ENCODE peak calls at places on chromosomes 6 and 20, in six cellular contexts. One of them, this sample, is unnamed.
A peak's percentile ranks its signal among the peaks of the same experiment; 100 is the strongest.

GRCh38 chr6:156697224-156697623 is 80.0 kb upstream of the ARID1B start:
- DNase-seq in NB4: no peak
- DNase-seq in K562: no peak
- DNase-seq in A549: no peak
- DNase-seq in GM12878: peak; percentile 70
- DNase-seq in HepG2: no peak
- DNase-seq in this sample: no peak

GRCh38 chr20:37336369-37337207 is 9.4 kb upstream of the SRC start:
- DNase-seq in NB4: peak; percentile 98
- DNase-seq in K562: peak; percentile 62
- DNase-seq in A549: no peak
- DNase-seq in GM12878: peak; percentile 94
- DNase-seq in HepG2: no peak
- DNase-seq in this sample: no peak

GRCh38 chr6:137389150-137389664 is 105.0 kb downstream of the OLIG3 start:
- DNase-seq in NB4: peak; percentile 94
- DNase-seq in K562: peak; percentile 10
- DNase-seq in A549: no peak
- DNase-seq in GM12878: peak; percentile 51
- DNase-seq in HepG2: no peak
- DNase-seq in this sample: no peak

GRCh38 chr20:37349517-37350491 is 3.9 kb downstream of the SRC start:
- DNase-seq in NB4: peak; percentile 84
- DNase-seq in K562: no peak
- DNase-seq in A549: peak; percentile 44
- DNase-seq in GM12878: no peak
- DNase-seq in HepG2: no peak
- DNase-seq in this sample: no peak

GRCh38 chr6:2916354-2916925 is 13.3 kb upstream of the SERPINB9 start:
- DNase-seq in NB4: no peak
- DNase-seq in K562: no peak
- DNase-seq in A549: no peak
- DNase-seq in GM12878: no peak
- DNase-seq in HepG2: no peak
- DNase-seq in this sample: no peak

GRCh38 chr6:7590918-7591302 is 912 bp downstream of the SNRNP48 start:
- DNase-seq in NB4: peak; percentile 51
- DNase-seq in K562: peak; percentile 53
- DNase-seq in A549: no peak
- DNase-seq in GM12878: no peak
- DNase-seq in HepG2: peak; percentile 30
- DNase-seq in this sample: peak; percentile 22

GRCh38 chr6:79302341-79302740 is 67.9 kb upstream of the HMGN3 start:
- DNase-seq in NB4: no peak
- DNase-seq in K562: no peak
- DNase-seq in A549: no peak
- DNase-seq in GM12878: no peak
- DNase-seq in HepG2: no peak
- DNase-seq in this sample: no peak

GRCh38 chr20:53611449-53611894 is 17.8 kb upstream of the ZNF217 start:
- DNase-seq in NB4: peak; percentile 70
- DNase-seq in K562: no peak
- DNase-seq in A549: peak; percentile 90
- DNase-seq in GM12878: peak; percentile 82
- DNase-seq in HepG2: no peak
- DNase-seq in this sample: peak; percentile 63

GRCh38 chr20:36541227-36542018 is at the start of gene MYL9:
- DNase-seq in NB4: no peak
- DNase-seq in K562: peak; percentile 82
- DNase-seq in A549: no peak
- DNase-seq in GM12878: no peak
- DNase-seq in HepG2: no peak
- DNase-seq in this sample: peak; percentile 43

GRCh38 chr6:19753822-19754221 is 83.3 kb upstream of the ID4 start:
- DNase-seq in NB4: no peak
- DNase-seq in K562: no peak
- DNase-seq in A549: no peak
- DNase-seq in GM12878: no peak
- DNase-seq in HepG2: no peak
- DNase-seq in this sample: no peak

GRCh38 chr6:130697661-130698535 is 129.3 kb upstream of the SMLR1 start:
- DNase-seq in NB4: peak; percentile 43
- DNase-seq in K562: peak; percentile 17
- DNase-seq in A549: peak; percentile 25
- DNase-seq in GM12878: peak; percentile 28
- DNase-seq in HepG2: peak; percentile 30
- DNase-seq in this sample: peak; percentile 63

GRCh38 chr6:105546748-105547147 is 143.9 kb upstream of the PREP start:
- DNase-seq in NB4: no peak
- DNase-seq in K562: no peak
- DNase-seq in A549: peak; percentile 21
- DNase-seq in GM12878: no peak
- DNase-seq in HepG2: no peak
- DNase-seq in this sample: no peak

GRCh38 chr6:105545206-105545920 is 142.5 kb upstream of the PREP start:
- DNase-seq in NB4: no peak
- DNase-seq in K562: no peak
- DNase-seq in A549: no peak
- DNase-seq in GM12878: no peak
- DNase-seq in HepG2: no peak
- DNase-seq in this sample: no peak

GRCh38 chr6:105550961-105551625 is 148.2 kb upstream of the PREP start:
- DNase-seq in NB4: no peak
- DNase-seq in K562: no peak
- DNase-seq in A549: no peak
- DNase-seq in GM12878: no peak
- DNase-seq in HepG2: no peak
- DNase-seq in this sample: no peak

DNA sequence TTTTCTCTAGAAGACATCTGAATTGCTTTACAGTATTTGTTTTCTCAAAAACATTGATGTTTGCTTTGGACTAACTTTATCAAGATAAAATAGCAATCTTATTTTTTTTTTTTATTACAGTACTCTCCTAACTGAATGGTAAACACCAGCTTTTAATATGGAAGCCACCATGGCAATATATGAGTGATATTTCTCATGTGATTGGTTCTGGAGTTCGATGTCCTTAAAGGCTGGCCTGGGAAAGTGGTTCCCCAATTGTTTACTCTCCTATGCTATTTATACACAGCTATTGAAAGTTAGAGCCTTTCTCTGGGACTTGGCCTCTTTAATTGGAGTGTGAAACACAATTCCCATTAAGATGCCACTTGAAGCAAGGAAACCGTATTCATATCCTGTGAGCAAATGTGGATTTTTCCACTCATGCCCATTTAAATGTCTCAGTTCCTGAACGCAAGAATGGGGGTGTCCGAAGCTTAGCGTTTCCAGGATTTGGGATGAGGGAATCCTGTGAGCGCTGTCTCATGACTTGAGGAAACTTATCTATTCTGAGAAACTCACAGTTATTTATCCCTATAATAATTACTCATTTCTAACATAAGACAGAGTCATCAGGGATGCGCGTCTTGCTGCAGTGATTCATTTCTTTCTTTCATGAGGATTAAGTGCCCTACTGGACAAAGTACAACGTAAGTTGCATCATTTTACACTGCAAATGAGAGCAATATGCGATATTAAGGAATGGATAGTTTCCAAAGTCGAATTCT is 143.2 kb upstream of the PREP start:
- DNase-seq in NB4: no peak
- DNase-seq in K562: no peak
- DNase-seq in A549: peak; percentile 75
- DNase-seq in GM12878: no peak
- DNase-seq in HepG2: no peak
- DNase-seq in this sample: no peak
- TF ChIP-seq MYC in NB4: no peak
- TF ChIP-seq MYC in K562: no peak
- TF ChIP-seq MYC in A549: no peak
- TF ChIP-seq MYC in GM12878: no peak
- TF ChIP-seq MYC in HepG2: no peak
- TF ChIP-seq MYC in this sample: no peak

DNA sequence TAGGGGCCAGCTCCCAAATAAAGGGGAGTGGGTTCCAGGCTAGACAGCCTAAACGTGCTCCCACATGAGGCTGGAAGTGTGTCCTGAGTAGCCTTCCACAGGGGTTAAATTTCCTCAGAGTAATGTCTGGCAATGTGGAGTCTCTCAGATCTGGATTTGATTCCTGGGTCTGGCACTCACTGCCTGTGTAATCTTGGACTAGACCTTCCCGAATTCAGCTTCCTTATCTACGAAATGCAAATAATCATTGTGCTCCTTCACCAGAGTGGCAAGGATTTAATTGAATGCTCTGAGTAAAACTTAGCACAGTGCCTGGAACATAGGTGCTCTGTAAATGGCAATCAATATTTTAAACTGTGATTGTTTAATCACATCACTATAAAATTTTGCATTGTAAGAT is 114.4 kb downstream of the SLX4IP start:
- DNase-seq in NB4: no peak
- DNase-seq in K562: no peak
- DNase-seq in A549: no peak
- DNase-seq in GM12878: no peak
- DNase-seq in HepG2: no peak
- DNase-seq in this sample: no peak
- TF ChIP-seq MYC in NB4: no peak
- TF ChIP-seq MYC in K562: no peak
- TF ChIP-seq MYC in A549: no peak
- TF ChIP-seq MYC in GM12878: no peak
- TF ChIP-seq MYC in HepG2: no peak
- TF ChIP-seq MYC in this sample: no peak

GRCh38 chr20:8935878-8936277 is 133.0 kb upstream of the PLCB4 start:
- DNase-seq in NB4: no peak
- DNase-seq in K562: no peak
- DNase-seq in A549: no peak
- DNase-seq in GM12878: no peak
- DNase-seq in HepG2: no peak
- DNase-seq in this sample: no peak

GRCh38 chr20:8930691-8931090 is 138.2 kb upstream of the PLCB4 start:
- DNase-seq in NB4: no peak
- DNase-seq in K562: no peak
- DNase-seq in A549: no peak
- DNase-seq in GM12878: no peak
- DNase-seq in HepG2: no peak
- DNase-seq in this sample: no peak

GRCh38 chr20:8934362-8934761 is 134.5 kb upstream of the PLCB4 start:
- DNase-seq in NB4: no peak
- DNase-seq in K562: no peak
- DNase-seq in A549: no peak
- DNase-seq in GM12878: no peak
- DNase-seq in HepG2: no peak
- DNase-seq in this sample: no peak

GRCh38 chr20:8933391-8933807 is 135.5 kb upstream of the PLCB4 start:
- DNase-seq in NB4: no peak
- DNase-seq in K562: no peak
- DNase-seq in A549: no peak
- DNase-seq in GM12878: no peak
- DNase-seq in HepG2: no peak
- DNase-seq in this sample: no peak

DNA sequence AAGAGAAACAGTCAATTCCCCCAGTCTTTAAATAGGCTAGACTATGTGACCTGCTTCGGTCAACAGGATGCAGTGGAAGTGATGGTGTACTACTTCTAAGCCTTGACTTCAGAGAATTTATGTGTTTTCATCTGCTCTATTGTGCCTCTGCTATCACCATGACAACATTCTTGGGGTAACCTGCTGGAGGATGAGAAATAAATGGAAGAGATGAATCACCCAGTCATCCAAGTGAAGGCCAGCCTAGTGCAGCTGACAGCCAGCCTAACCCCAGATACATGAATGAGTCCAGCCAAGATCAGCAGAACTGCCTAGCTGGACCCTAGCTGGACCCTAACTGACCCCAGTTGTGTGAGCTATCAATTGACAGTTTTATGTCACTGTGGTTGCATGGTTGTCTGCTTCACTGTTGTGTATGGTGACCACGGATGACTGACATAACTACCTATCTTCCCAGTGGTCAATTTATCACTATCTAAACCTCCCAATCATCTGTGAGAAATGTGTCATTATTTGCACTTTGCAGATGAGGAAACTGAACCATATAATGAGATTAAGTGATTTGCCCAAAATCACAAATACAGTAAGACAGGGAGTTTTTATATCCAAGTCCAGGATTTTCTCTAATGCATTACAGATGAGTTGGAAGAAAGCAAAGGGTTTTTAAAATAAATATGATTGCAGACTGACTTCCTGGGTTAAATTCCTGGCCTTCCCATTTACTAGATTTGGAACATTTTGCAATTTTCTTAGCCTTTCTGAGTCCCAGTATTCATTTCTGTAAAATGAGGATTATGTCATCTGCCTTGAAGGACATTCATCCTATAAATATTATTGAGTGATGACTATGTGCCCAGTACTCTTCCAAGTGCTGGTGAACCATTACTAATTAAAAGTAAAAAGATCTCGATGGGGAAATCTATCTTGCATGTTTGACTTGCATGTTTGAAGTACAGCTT is 136.4 kb upstream of the PLCB4 start:
- DNase-seq in NB4: no peak
- DNase-seq in K562: no peak
- DNase-seq in A549: peak; percentile 42
- DNase-seq in GM12878: no peak
- DNase-seq in HepG2: no peak
- DNase-seq in this sample: peak; percentile 73
- TF ChIP-seq MYC in NB4: no peak
- TF ChIP-seq MYC in K562: no peak
- TF ChIP-seq MYC in A549: no peak
- TF ChIP-seq MYC in GM12878: no peak
- TF ChIP-seq MYC in HepG2: no peak
- TF ChIP-seq MYC in this sample: no peak

GRCh38 chr6:168314948-168315347 is 4.6 kb downstream of the DACT2 start:
- DNase-seq in NB4: no peak
- DNase-seq in K562: no peak
- DNase-seq in A549: peak; percentile 23
- DNase-seq in GM12878: no peak
- DNase-seq in HepG2: no peak
- DNase-seq in this sample: no peak
- TF ChIP-seq MYC in NB4: no peak
- TF ChIP-seq MYC in K562: no peak
- TF ChIP-seq MYC in A549: no peak
- TF ChIP-seq MYC in GM12878: no peak
- TF ChIP-seq MYC in HepG2: no peak
- TF ChIP-seq MYC in this sample: no peak

GRCh38 chr6:12927746-12928145 is 211.2 kb downstream of the PHACTR1 start:
- DNase-seq in NB4: no peak
- DNase-seq in K562: no peak
- DNase-seq in A549: no peak
- DNase-seq in GM12878: no peak
- DNase-seq in HepG2: no peak
- DNase-seq in this sample: no peak
- TF ChIP-seq MYC in NB4: no peak
- TF ChIP-seq MYC in K562: no peak
- TF ChIP-seq MYC in A549: no peak
- TF ChIP-seq MYC in GM12878: no peak
- TF ChIP-seq MYC in HepG2: no peak
- TF ChIP-seq MYC in this sample: no peak